ENCODE peak calls at places on chromosomes 6 and 20, in ten cellular contexts. One of them, this sample, is unnamed.

GRCh38 chr20:51002633-51003032 is 20.3 kb downstream of the KCNG1 start:
- DNase-seq in NCI-H1417: no peak
- DNase-seq in mucosa of gallbladder: no peak
- DNase-seq in NCI-H1436: no peak
- DNase-seq in neuronal stem cell: no peak
- DNase-seq in memory B cell: no peak
- DNase-seq in activated naive CD8-positive, alpha-beta T cell treated with anti-CD3 and anti-CD28 coated beads, Interleukin-2, amount 50 U/mL, for 16 hours: no peak
- DNase-seq in NCI-H1105 treated with DMSO at 0.1 percent for 48 hours: no peak
- DNase-seq in NCI-H2171: no peak
- DNase-seq in AG08395: no peak
- DNase-seq in this sample: no peak

GRCh38 chr20:32483351-32484220 is 101.5 kb downstream of the NOL4L start:
- DNase-seq in NCI-H1417: peak
- DNase-seq in AG08395: peak
- DNase-seq in NCI-H1105 treated with DMSO at 0.1 percent for 48 hours: peak
- DNase-seq in NCI-H2171: peak
- DNase-seq in neuronal stem cell: peak
- DNase-seq in mucosa of gallbladder: peak
- DNase-seq in memory B cell: no peak
- DNase-seq in activated naive CD8-positive, alpha-beta T cell treated with anti-CD3 and anti-CD28 coated beads, Interleukin-2, amount 50 U/mL, for 16 hours: peak
- DNase-seq in NCI-H1436: peak
- DNase-seq in this sample: no peak

GRCh38 chr6:140850438-140850837 is 1282.3 kb upstream of the GJE1 start:
- DNase-seq in AG08395: peak
- DNase-seq in neuronal stem cell: no peak
- DNase-seq in NCI-H1105 treated with DMSO at 0.1 percent for 48 hours: no peak
- DNase-seq in NCI-H1436: no peak
- DNase-seq in memory B cell: no peak
- DNase-seq in NCI-H2171: no peak
- DNase-seq in mucosa of gallbladder: no peak
- DNase-seq in activated naive CD8-positive, alpha-beta T cell treated with anti-CD3 and anti-CD28 coated beads, Interleukin-2, amount 50 U/mL, for 16 hours: no peak
- DNase-seq in NCI-H1417: no peak
- DNase-seq in this sample: no peak

GRCh38 chr6:131383421-131384411 is 189.3 kb upstream of the ARG1 start:
- DNase-seq in NCI-H1105 treated with DMSO at 0.1 percent for 48 hours: no peak
- DNase-seq in NCI-H1436: no peak
- DNase-seq in AG08395: peak
- DNase-seq in NCI-H1417: no peak
- DNase-seq in mucosa of gallbladder: no peak
- DNase-seq in neuronal stem cell: no peak
- DNase-seq in memory B cell: no peak
- DNase-seq in NCI-H2171: no peak
- DNase-seq in activated naive CD8-positive, alpha-beta T cell treated with anti-CD3 and anti-CD28 coated beads, Interleukin-2, amount 50 U/mL, for 16 hours: no peak
- DNase-seq in this sample: no peak

GRCh38 chr6:12504325-12504966 is 212.1 kb upstream of the PHACTR1 start:
- DNase-seq in mucosa of gallbladder: no peak
- DNase-seq in activated naive CD8-positive, alpha-beta T cell treated with anti-CD3 and anti-CD28 coated beads, Interleukin-2, amount 50 U/mL, for 16 hours: no peak
- DNase-seq in NCI-H1105 treated with DMSO at 0.1 percent for 48 hours: no peak
- DNase-seq in NCI-H1417: no peak
- DNase-seq in neuronal stem cell: no peak
- DNase-seq in memory B cell: no peak
- DNase-seq in NCI-H2171: no peak
- DNase-seq in AG08395: no peak
- DNase-seq in NCI-H1436: no peak
- DNase-seq in this sample: no peak

GRCh38 chr20:2752631-2753455 is 47.6 kb downstream of the CPXM1 start:
- DNase-seq in memory B cell: no peak
- DNase-seq in activated naive CD8-positive, alpha-beta T cell treated with anti-CD3 and anti-CD28 coated beads, Interleukin-2, amount 50 U/mL, for 16 hours: no peak
- DNase-seq in AG08395: peak
- DNase-seq in NCI-H1436: peak
- DNase-seq in mucosa of gallbladder: no peak
- DNase-seq in NCI-H1417: peak
- DNase-seq in NCI-H2171: peak
- DNase-seq in NCI-H1105 treated with DMSO at 0.1 percent for 48 hours: peak
- DNase-seq in neuronal stem cell: peak
- DNase-seq in this sample: no peak

GRCh38 chr6:133774356-133774755 is 114.6 kb upstream of the TCF21 start:
- DNase-seq in AG08395: peak
- DNase-seq in NCI-H2171: no peak
- DNase-seq in NCI-H1417: no peak
- DNase-seq in NCI-H1105 treated with DMSO at 0.1 percent for 48 hours: no peak
- DNase-seq in neuronal stem cell: no peak
- DNase-seq in memory B cell: no peak
- DNase-seq in activated naive CD8-positive, alpha-beta T cell treated with anti-CD3 and anti-CD28 coated beads, Interleukin-2, amount 50 U/mL, for 16 hours: no peak
- DNase-seq in NCI-H1436: no peak
- DNase-seq in mucosa of gallbladder: no peak
- DNase-seq in this sample: no peak

GRCh38 chr6:89542856-89543254 is 95.7 kb downstream of the LYRM2 start:
- DNase-seq in NCI-H2171: no peak
- DNase-seq in NCI-H1436: no peak
- DNase-seq in NCI-H1417: no peak
- DNase-seq in neuronal stem cell: no peak
- DNase-seq in mucosa of gallbladder: no peak
- DNase-seq in activated naive CD8-positive, alpha-beta T cell treated with anti-CD3 and anti-CD28 coated beads, Interleukin-2, amount 50 U/mL, for 16 hours: no peak
- DNase-seq in memory B cell: no peak
- DNase-seq in AG08395: no peak
- DNase-seq in NCI-H1105 treated with DMSO at 0.1 percent for 48 hours: no peak
- DNase-seq in this sample: no peak

GRCh38 chr20:11261533-11262000 is 587.8 kb upstream of the JAG1 start:
- DNase-seq in AG08395: peak
- DNase-seq in NCI-H1105 treated with DMSO at 0.1 percent for 48 hours: no peak
- DNase-seq in mucosa of gallbladder: no peak
- DNase-seq in NCI-H2171: no peak
- DNase-seq in memory B cell: no peak
- DNase-seq in activated naive CD8-positive, alpha-beta T cell treated with anti-CD3 and anti-CD28 coated beads, Interleukin-2, amount 50 U/mL, for 16 hours: no peak
- DNase-seq in neuronal stem cell: no peak
- DNase-seq in NCI-H1436: no peak
- DNase-seq in NCI-H1417: no peak
- DNase-seq in this sample: no peak

GRCh38 chr20:50144362-50144761 is 9.2 kb downstream of the PEDS1 start:
- DNase-seq in NCI-H1417: no peak
- DNase-seq in NCI-H2171: no peak
- DNase-seq in mucosa of gallbladder: peak
- DNase-seq in AG08395: peak
- DNase-seq in neuronal stem cell: no peak
- DNase-seq in NCI-H1105 treated with DMSO at 0.1 percent for 48 hours: no peak
- DNase-seq in activated naive CD8-positive, alpha-beta T cell treated with anti-CD3 and anti-CD28 coated beads, Interleukin-2, amount 50 U/mL, for 16 hours: no peak
- DNase-seq in NCI-H1436: no peak
- DNase-seq in memory B cell: no peak
- DNase-seq in this sample: no peak

GRCh38 chr6:116083052-116083451 is 17.6 kb upstream of the NT5DC1 start:
- DNase-seq in NCI-H1105 treated with DMSO at 0.1 percent for 48 hours: no peak
- DNase-seq in activated naive CD8-positive, alpha-beta T cell treated with anti-CD3 and anti-CD28 coated beads, Interleukin-2, amount 50 U/mL, for 16 hours: no peak
- DNase-seq in neuronal stem cell: no peak
- DNase-seq in AG08395: no peak
- DNase-seq in NCI-H2171: no peak
- DNase-seq in mucosa of gallbladder: no peak
- DNase-seq in memory B cell: no peak
- DNase-seq in NCI-H1417: no peak
- DNase-seq in NCI-H1436: no peak
- DNase-seq in this sample: no peak

GRCh38 chr20:22490287-22491187 is 93.8 kb downstream of the FOXA2 start:
- DNase-seq in NCI-H1417: peak
- DNase-seq in NCI-H2171: no peak
- DNase-seq in NCI-H1105 treated with DMSO at 0.1 percent for 48 hours: peak
- DNase-seq in memory B cell: no peak
- DNase-seq in AG08395: no peak
- DNase-seq in mucosa of gallbladder: peak
- DNase-seq in activated naive CD8-positive, alpha-beta T cell treated with anti-CD3 and anti-CD28 coated beads, Interleukin-2, amount 50 U/mL, for 16 hours: no peak
- DNase-seq in neuronal stem cell: peak
- DNase-seq in NCI-H1436: peak
- DNase-seq in this sample: no peak

GRCh38 chr20:36279776-36280175 is 26.4 kb upstream of the DLGAP4 start:
- DNase-seq in neuronal stem cell: no peak
- DNase-seq in activated naive CD8-positive, alpha-beta T cell treated with anti-CD3 and anti-CD28 coated beads, Interleukin-2, amount 50 U/mL, for 16 hours: no peak
- DNase-seq in NCI-H1105 treated with DMSO at 0.1 percent for 48 hours: no peak
- DNase-seq in NCI-H2171: no peak
- DNase-seq in NCI-H1417: no peak
- DNase-seq in mucosa of gallbladder: no peak
- DNase-seq in AG08395: no peak
- DNase-seq in NCI-H1436: no peak
- DNase-seq in memory B cell: no peak
- DNase-seq in this sample: no peak

GRCh38 chr6:157203312-157203744 is 120.0 kb downstream of the TMEM242 start:
- DNase-seq in memory B cell: no peak
- DNase-seq in NCI-H1436: no peak
- DNase-seq in NCI-H2171: peak
- DNase-seq in activated naive CD8-positive, alpha-beta T cell treated with anti-CD3 and anti-CD28 coated beads, Interleukin-2, amount 50 U/mL, for 16 hours: no peak
- DNase-seq in mucosa of gallbladder: no peak
- DNase-seq in NCI-H1105 treated with DMSO at 0.1 percent for 48 hours: no peak
- DNase-seq in neuronal stem cell: no peak
- DNase-seq in AG08395: no peak
- DNase-seq in NCI-H1417: no peak
- DNase-seq in this sample: no peak

GRCh38 chr20:61733891-61734732 is 331.6 kb downstream of the TAF4 start:
- DNase-seq in activated naive CD8-positive, alpha-beta T cell treated with anti-CD3 and anti-CD28 coated beads, Interleukin-2, amount 50 U/mL, for 16 hours: no peak
- DNase-seq in AG08395: no peak
- DNase-seq in mucosa of gallbladder: no peak
- DNase-seq in neuronal stem cell: no peak
- DNase-seq in NCI-H1417: peak
- DNase-seq in NCI-H1436: no peak
- DNase-seq in memory B cell: no peak
- DNase-seq in NCI-H2171: no peak
- DNase-seq in NCI-H1105 treated with DMSO at 0.1 percent for 48 hours: no peak
- DNase-seq in this sample: no peak

GRCh38 chr6:15089569-15090144 is 156.2 kb upstream of the JARID2 start:
- DNase-seq in neuronal stem cell: no peak
- DNase-seq in memory B cell: no peak
- DNase-seq in NCI-H1105 treated with DMSO at 0.1 percent for 48 hours: peak
- DNase-seq in AG08395: no peak
- DNase-seq in NCI-H1436: no peak
- DNase-seq in NCI-H2171: no peak
- DNase-seq in NCI-H1417: peak
- DNase-seq in activated naive CD8-positive, alpha-beta T cell treated with anti-CD3 and anti-CD28 coated beads, Interleukin-2, amount 50 U/mL, for 16 hours: no peak
- DNase-seq in mucosa of gallbladder: no peak
- DNase-seq in this sample: no peak

GRCh38 chr6:43264599-43264998 is 21.3 kb downstream of the TTBK1 start:
- DNase-seq in NCI-H1436: no peak
- DNase-seq in neuronal stem cell: no peak
- DNase-seq in memory B cell: no peak
- DNase-seq in AG08395: no peak
- DNase-seq in mucosa of gallbladder: no peak
- DNase-seq in activated naive CD8-positive, alpha-beta T cell treated with anti-CD3 and anti-CD28 coated beads, Interleukin-2, amount 50 U/mL, for 16 hours: no peak
- DNase-seq in NCI-H1105 treated with DMSO at 0.1 percent for 48 hours: no peak
- DNase-seq in NCI-H1417: no peak
- DNase-seq in NCI-H2171: no peak
- DNase-seq in this sample: no peak

GRCh38 chr6:131861356-131861755 is 53.5 kb downstream of the ENPP1 start:
- DNase-seq in NCI-H1436: no peak
- DNase-seq in NCI-H2171: no peak
- DNase-seq in mucosa of gallbladder: no peak
- DNase-seq in memory B cell: no peak
- DNase-seq in NCI-H1417: no peak
- DNase-seq in AG08395: peak
- DNase-seq in activated naive CD8-positive, alpha-beta T cell treated with anti-CD3 and anti-CD28 coated beads, Interleukin-2, amount 50 U/mL, for 16 hours: no peak
- DNase-seq in neuronal stem cell: no peak
- DNase-seq in NCI-H1105 treated with DMSO at 0.1 percent for 48 hours: no peak
- DNase-seq in this sample: no peak

GRCh38 chr20:47392015-47392720 is 35.7 kb upstream of the ZMYND8 start:
- DNase-seq in mucosa of gallbladder: no peak
- DNase-seq in NCI-H1417: no peak
- DNase-seq in NCI-H1105 treated with DMSO at 0.1 percent for 48 hours: no peak
- DNase-seq in neuronal stem cell: no peak
- DNase-seq in NCI-H1436: no peak
- DNase-seq in memory B cell: no peak
- DNase-seq in AG08395: peak
- DNase-seq in NCI-H2171: peak
- DNase-seq in activated naive CD8-positive, alpha-beta T cell treated with anti-CD3 and anti-CD28 coated beads, Interleukin-2, amount 50 U/mL, for 16 hours: no peak
- DNase-seq in this sample: no peak

GRCh38 chr20:34222208-34222607 is 19.0 kb upstream of the ASIP start:
- DNase-seq in AG08395: peak
- DNase-seq in NCI-H2171: no peak
- DNase-seq in NCI-H1417: no peak
- DNase-seq in NCI-H1436: no peak
- DNase-seq in NCI-H1105 treated with DMSO at 0.1 percent for 48 hours: no peak
- DNase-seq in neuronal stem cell: no peak
- DNase-seq in activated naive CD8-positive, alpha-beta T cell treated with anti-CD3 and anti-CD28 coated beads, Interleukin-2, amount 50 U/mL, for 16 hours: no peak
- DNase-seq in mucosa of gallbladder: peak
- DNase-seq in memory B cell: no peak
- DNase-seq in this sample: no peak

GRCh38 chr6:32637219-32637880 is at the start of gene HLA-DQA1:
- DNase-seq in AG08395: no peak
- DNase-seq in activated naive CD8-positive, alpha-beta T cell treated with anti-CD3 and anti-CD28 coated beads, Interleukin-2, amount 50 U/mL, for 16 hours: no peak
- DNase-seq in memory B cell: peak
- DNase-seq in NCI-H2171: no peak
- DNase-seq in NCI-H1436: no peak
- DNase-seq in NCI-H1417: no peak
- DNase-seq in NCI-H1105 treated with DMSO at 0.1 percent for 48 hours: no peak
- DNase-seq in neuronal stem cell: no peak
- DNase-seq in mucosa of gallbladder: peak
- DNase-seq in this sample: no peak